ENCODE peak calls at places on chromosomes 13 and 19, in five cellular contexts. U, R, F, I and D are unnamed samples.

GRCh38 chr13:29892149-29892548 is 41.7 kb upstream of the UBL3 start:
- DNase-seq in F (no peak), U (no peak), I (no peak), R (no peak), D (no peak)

GRCh38 chr13:20332361-20333096 is 100.4 kb upstream of the GJB6 start:
- DNase-seq in U (no peak), I (no peak), R (no peak), F (no peak), D (no peak)

GRCh38 chr13:100513987-100514670 is 74.5 kb downstream of the GGACT start:
- DNase-seq in R (no peak), I (no peak), U (no peak), F (no peak), D (no peak)

GRCh38 chr13:30744056-30744684 is 8.8 kb downstream of the ALOX5AP start:
- DNase-seq in I (peak; percentile 71), F (no peak), R (no peak), U (peak; percentile 54), D (no peak)

GRCh38 chr13:98576963-98577822 is at the start of gene STK24:
- DNase-seq in U (peak; percentile 88), R (peak; percentile 88), I (peak; percentile 78), F (peak; percentile 80), D (peak; percentile 83)

GRCh38 chr19:14410054-14410774 is 8.9 kb downstream of the DDX39A start:
- DNase-seq in F (no peak), R (no peak), U (peak; percentile 53), I (no peak), D (peak; percentile 74)

GRCh38 chr19:13797870-13798269 is 2.6 kb downstream of the ZSWIM4 start:
- DNase-seq in I (no peak), R (no peak), F (no peak), U (no peak), D (no peak)

GRCh38 chr13:113969311-113969972 is 4.4 kb downstream of the C13orf46 start:
- DNase-seq in F (peak; percentile 7), I (no peak), U (peak; percentile 24), R (peak; percentile 40), D (no peak)

GRCh38 chr13:28394422-28394821 is 100.5 kb downstream of the FLT1 start:
- DNase-seq in F (no peak), U (no peak), I (no peak), R (no peak), D (no peak)

GRCh38 chr13:80337706-80338105 is 3.2 kb downstream of the SPRY2 start:
- DNase-seq in I (no peak), U (no peak), R (no peak), F (no peak), D (no peak)

GRCh38 chr19:13103961-13104847 is 1.5 kb upstream of the LYL1 start:
- DNase-seq in U (peak; percentile 69), F (peak; percentile 79), I (peak; percentile 76), R (peak; percentile 88), D (no peak)

GRCh38 chr19:58033741-58034475 is at the start of gene ZSCAN1:
- DNase-seq in I (peak; percentile 66), R (peak; percentile 95), U (peak; percentile 75), F (peak; percentile 90), D (peak; percentile 74)

GRCh38 chr13:21075303-21076264 is 14.2 kb upstream of the LATS2 start:
- DNase-seq in U (peak; percentile 46), I (no peak), R (peak; percentile 80), F (peak; percentile 53), D (no peak)

GRCh38 chr13:51913421-51914136 is 51.8 kb downstream of the CCDC70 start:
- DNase-seq in I (no peak), U (no peak), R (no peak), F (no peak), D (no peak)

GRCh38 chr19:48318286-48318987 is 6.9 kb upstream of the EMP3 start:
- DNase-seq in I (no peak), F (no peak), R (no peak), U (no peak), D (no peak)

GRCh38 chr13:97695684-97696083 is 257.8 kb upstream of the IPO5 start:
- DNase-seq in U (no peak), R (no peak), I (no peak), F (no peak), D (no peak)

GRCh38 chr13:113553541-113554332 is 30.8 kb upstream of the TFDP1 start:
- DNase-seq in R (no peak), I (peak; percentile 5), U (no peak), F (no peak), D (no peak)

GRCh38 chr19:52397310-52398090 is at the start of gene ZNF528:
- DNase-seq in F (peak; percentile 97), U (peak; percentile 97), R (peak; percentile 99), I (peak; percentile 96), D (peak; percentile 99)

GRCh38 chr19:13091400-13092161 is 11.1 kb downstream of the LYL1 start:
- DNase-seq in F (peak; percentile 62), R (no peak), I (no peak), U (no peak), D (no peak)

GRCh38 chr13:101080616-101081015 is 335.7 kb downstream of the NALCN start:
- DNase-seq in R (no peak), F (no peak), U (no peak), I (no peak), D (no peak)

GRCh38 chr13:44292545-44292944 is 81.1 kb upstream of the SERP2 start:
- DNase-seq in R (no peak), F (no peak), I (no peak), U (no peak), D (no peak)

GRCh38 chr19:5216141-5216847 is 124.3 kb downstream of the PTPRS start:
- DNase-seq in I (no peak), U (no peak), R (no peak), F (no peak), D (no peak)

GRCh38 chr13:99726261-99726894 is 225.1 kb downstream of the TM9SF2 start:
- DNase-seq in U (no peak), R (no peak), I (no peak), F (no peak), D (no peak)

GRCh38 chr13:83621765-83622421 is 260.4 kb downstream of the SLITRK1 start:
- DNase-seq in U (no peak), R (no peak), I (no peak), F (no peak), D (no peak)

GRCh38 chr13:26473571-26474230 is 83.8 kb upstream of the WASF3 start:
- DNase-seq in I (no peak), U (no peak), R (no peak), F (no peak), D (no peak)

GRCh38 chr13:114140909-114141255 is 8.5 kb upstream of the RASA3 start:
- DNase-seq in R (no peak), I (no peak), F (no peak), U (peak; percentile 38), D (no peak)

GRCh38 chr19:23403581-23404324 is 8.5 kb upstream of the ZNF91 start:
- DNase-seq in F (no peak), I (peak; percentile 87), U (peak; percentile 69), R (no peak), D (no peak)

DNA sequence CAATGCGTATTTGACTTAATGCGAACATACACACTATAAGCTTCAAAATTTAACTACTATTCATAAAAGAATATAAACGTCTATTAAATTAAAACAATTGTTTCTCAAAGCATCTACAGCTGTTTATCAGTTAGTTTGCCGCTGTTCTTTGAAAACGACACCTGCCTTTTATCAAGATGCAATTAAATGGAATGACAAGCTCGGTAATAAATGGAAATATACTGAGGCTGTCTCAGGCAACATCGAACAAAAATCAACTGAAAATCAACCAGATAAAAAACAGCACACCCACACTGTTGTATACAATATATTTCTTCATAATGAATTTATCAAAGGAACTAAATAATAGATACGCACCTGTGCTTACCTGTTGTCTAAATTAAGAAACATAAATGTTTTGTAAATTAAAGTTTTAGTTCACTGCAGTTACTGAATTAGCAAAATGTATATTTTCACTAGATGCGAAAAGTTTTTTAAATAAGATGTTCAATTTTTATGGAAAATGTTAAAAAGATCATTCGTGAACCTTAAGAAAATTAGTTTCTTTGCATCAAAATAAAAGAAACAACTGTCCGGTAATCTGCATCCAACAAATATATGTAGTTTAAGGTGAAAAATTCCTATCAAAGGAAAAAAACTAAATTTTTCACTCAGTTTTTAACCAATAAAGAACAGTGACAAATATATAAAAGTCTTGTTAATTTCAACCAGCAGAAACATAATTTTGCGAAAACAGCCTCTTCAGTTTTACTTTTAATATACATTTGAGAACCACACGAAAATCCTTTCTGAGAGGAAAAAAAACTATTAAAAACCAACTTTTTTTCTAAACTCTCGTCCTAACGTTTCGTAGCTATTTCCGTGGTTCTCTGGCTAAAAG is 64.3 kb downstream of the KCNRG start:
- DNase-seq in I (no peak), U (no peak), F (no peak), R (no peak), D (no peak)
- H3K4me1 ChIP-seq in I (peaks cover 18% of the 10 kb centered on the region), U (peaks cover 2% of the 10 kb centered on the region), F (peaks cover 65% of the 10 kb centered on the region), R (no peaks in the 10 kb centered on the region), D (peaks cover 6% of the 10 kb centered on the region)

GRCh38 chr13:72726721-72727416 is 560 bp downstream of the MZT1 start:
- DNase-seq in R (peak; percentile 73), I (peak; percentile 63), F (peak; percentile 42), U (peak; percentile 74), D (peak; percentile 68)
- TF ChIP-seq CTCF in R (no peak), I (no peak), F (no peak), U (no peak), D (no peak)

GRCh38 chr19:1856698-1857603 is 6.4 kb downstream of the KLF16 start:
- DNase-seq in I (peak; percentile 96), F (peak; percentile 82), U (peak; percentile 96), R (peak; percentile 90), D (peak; percentile 81)

GRCh38 chr19:1859319-1859718 is 4.1 kb downstream of the KLF16 start:
- DNase-seq in R (no peak), U (peak; percentile 57), F (no peak), I (no peak), D (no peak)

GRCh38 chr19:1856345-1856697 is 7.1 kb downstream of the KLF16 start:
- DNase-seq in U (no peak), I (no peak), F (no peak), R (no peak), D (no peak)

GRCh38 chr19:1858412-1859081 is 4.8 kb downstream of the KLF16 start:
- DNase-seq in U (peak; percentile 59), I (no peak), F (no peak), R (no peak), D (no peak)

GRCh38 chr19:1857648-1858326 is 5.6 kb downstream of the KLF16 start:
- DNase-seq in U (peak; percentile 88), F (no peak), I (peak; percentile 81), R (peak; percentile 65), D (peak; percentile 19)
- H3K4me1 ChIP-seq in U (peaks cover 82% of the 10 kb centered on the region), F (peaks cover 96% of the 10 kb centered on the region), I (peaks cover 95% of the 10 kb centered on the region), R (peaks cover 52% of the 10 kb centered on the region), D (no peaks in the 10 kb centered on the region)

GRCh38 chr13:90233933-90234672 is 1113.4 kb upstream of the MIR17HG start:
- DNase-seq in U (no peak), F (no peak), R (no peak), I (no peak), D (no peak)
- TF ChIP-seq CTCF in U (no peak), F (no peak), R (no peak), I (no peak), D (no peak)

DNA sequence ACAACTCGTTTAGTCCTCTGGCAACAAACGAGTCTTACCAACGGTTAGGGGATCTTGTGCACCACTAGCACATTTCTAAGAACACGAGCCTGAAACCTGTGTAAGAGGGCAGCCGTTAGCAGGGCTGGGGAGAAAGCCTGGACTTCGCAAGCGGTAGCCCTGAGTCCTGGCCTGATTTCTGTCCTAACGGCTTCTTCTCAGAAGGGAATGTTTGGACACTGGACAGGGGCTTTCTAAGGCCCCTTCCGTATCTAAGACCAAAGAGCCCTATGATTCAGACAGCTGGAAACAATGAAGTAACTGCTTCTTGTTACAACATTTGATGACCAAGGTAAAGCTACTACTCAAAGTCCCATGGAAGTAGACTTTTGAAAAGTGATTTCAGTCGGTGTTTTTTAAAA is 2.2 kb downstream of the ANKRD10 start:
- DNase-seq in F (no peak), R (no peak), U (no peak), I (no peak), D (no peak)
- H3K4me1 ChIP-seq in F (peaks cover 87% of the 10 kb centered on the region), R (peaks cover 49% of the 10 kb centered on the region), U (peaks cover 27% of the 10 kb centered on the region), I (peaks cover 59% of the 10 kb centered on the region), D (peaks cover 49% of the 10 kb centered on the region)